ENCODE peak calls at places on chromosome 10, in four cellular contexts. One of them, this sample, is unnamed.

GRCh38 chr10:110307805-110308204 is 3.1 kb upstream of the SMNDC1 start:
- DNase-seq in CD4-positive, alpha-beta memory T cell: no peak
- DNase-seq in stimulated activated CD8-positive, alpha-beta memory T cell treated with anti-CD3 and anti-CD28 coated beads, Interleukin-12 subunit alpha, Interleukin-12 subunit beta, amount 100 ng/mL, for 1 hour: no peak
- DNase-seq in activated CD4-positive, alpha-beta T cell treated with anti-CD3 and anti-CD28 coated beads, Interleukin-2, amount 50 U/mL, for 1 hour: no peak
- DNase-seq in this sample: no peak

GRCh38 chr10:113111900-113112853 is 162.1 kb downstream of the TCF7L2 start:
- DNase-seq in stimulated activated CD8-positive, alpha-beta memory T cell treated with anti-CD3 and anti-CD28 coated beads, Interleukin-12 subunit alpha, Interleukin-12 subunit beta, amount 100 ng/mL, for 1 hour: no peak
- DNase-seq in activated CD4-positive, alpha-beta T cell treated with anti-CD3 and anti-CD28 coated beads, Interleukin-2, amount 50 U/mL, for 1 hour: no peak
- DNase-seq in CD4-positive, alpha-beta memory T cell: no peak
- DNase-seq in this sample: no peak

GRCh38 chr10:118694848-118695247 is 59.9 kb downstream of the CACUL1 start:
- DNase-seq in CD4-positive, alpha-beta memory T cell: no peak
- DNase-seq in stimulated activated CD8-positive, alpha-beta memory T cell treated with anti-CD3 and anti-CD28 coated beads, Interleukin-12 subunit alpha, Interleukin-12 subunit beta, amount 100 ng/mL, for 1 hour: no peak
- DNase-seq in activated CD4-positive, alpha-beta T cell treated with anti-CD3 and anti-CD28 coated beads, Interleukin-2, amount 50 U/mL, for 1 hour: no peak
- DNase-seq in this sample: no peak

GRCh38 chr10:86958109-86958830 is at the start of gene SNCG:
- DNase-seq in activated CD4-positive, alpha-beta T cell treated with anti-CD3 and anti-CD28 coated beads, Interleukin-2, amount 50 U/mL, for 1 hour: no peak
- DNase-seq in CD4-positive, alpha-beta memory T cell: no peak
- DNase-seq in stimulated activated CD8-positive, alpha-beta memory T cell treated with anti-CD3 and anti-CD28 coated beads, Interleukin-12 subunit alpha, Interleukin-12 subunit beta, amount 100 ng/mL, for 1 hour: no peak
- DNase-seq in this sample: no peak

GRCh38 chr10:75655791-75656451 is 224.5 kb downstream of the LRMDA start:
- DNase-seq in stimulated activated CD8-positive, alpha-beta memory T cell treated with anti-CD3 and anti-CD28 coated beads, Interleukin-12 subunit alpha, Interleukin-12 subunit beta, amount 100 ng/mL, for 1 hour: no peak
- DNase-seq in activated CD4-positive, alpha-beta T cell treated with anti-CD3 and anti-CD28 coated beads, Interleukin-2, amount 50 U/mL, for 1 hour: no peak
- DNase-seq in CD4-positive, alpha-beta memory T cell: no peak
- DNase-seq in this sample: no peak

GRCh38 chr10:125061557-125062243 is 98.7 kb downstream of the CTBP2 start:
- DNase-seq in CD4-positive, alpha-beta memory T cell: no peak
- DNase-seq in activated CD4-positive, alpha-beta T cell treated with anti-CD3 and anti-CD28 coated beads, Interleukin-2, amount 50 U/mL, for 1 hour: no peak
- DNase-seq in stimulated activated CD8-positive, alpha-beta memory T cell treated with anti-CD3 and anti-CD28 coated beads, Interleukin-12 subunit alpha, Interleukin-12 subunit beta, amount 100 ng/mL, for 1 hour: no peak
- DNase-seq in this sample: peak

GRCh38 chr10:119393421-119393820 is 149.1 kb downstream of the RGS10 start:
- DNase-seq in stimulated activated CD8-positive, alpha-beta memory T cell treated with anti-CD3 and anti-CD28 coated beads, Interleukin-12 subunit alpha, Interleukin-12 subunit beta, amount 100 ng/mL, for 1 hour: no peak
- DNase-seq in CD4-positive, alpha-beta memory T cell: no peak
- DNase-seq in activated CD4-positive, alpha-beta T cell treated with anti-CD3 and anti-CD28 coated beads, Interleukin-2, amount 50 U/mL, for 1 hour: no peak
- DNase-seq in this sample: no peak

GRCh38 chr10:71388736-71389310 is 7.9 kb upstream of the CDH23 start:
- DNase-seq in stimulated activated CD8-positive, alpha-beta memory T cell treated with anti-CD3 and anti-CD28 coated beads, Interleukin-12 subunit alpha, Interleukin-12 subunit beta, amount 100 ng/mL, for 1 hour: no peak
- DNase-seq in activated CD4-positive, alpha-beta T cell treated with anti-CD3 and anti-CD28 coated beads, Interleukin-2, amount 50 U/mL, for 1 hour: no peak
- DNase-seq in CD4-positive, alpha-beta memory T cell: no peak
- DNase-seq in this sample: no peak

GRCh38 chr10:130046591-130046990 is 64.0 kb downstream of the C10orf143 start:
- DNase-seq in CD4-positive, alpha-beta memory T cell: no peak
- DNase-seq in stimulated activated CD8-positive, alpha-beta memory T cell treated with anti-CD3 and anti-CD28 coated beads, Interleukin-12 subunit alpha, Interleukin-12 subunit beta, amount 100 ng/mL, for 1 hour: no peak
- DNase-seq in activated CD4-positive, alpha-beta T cell treated with anti-CD3 and anti-CD28 coated beads, Interleukin-2, amount 50 U/mL, for 1 hour: no peak
- DNase-seq in this sample: no peak

GRCh38 chr10:114767589-114768393 is 53.8 kb upstream of the FHIP2A start:
- DNase-seq in CD4-positive, alpha-beta memory T cell: no peak
- DNase-seq in stimulated activated CD8-positive, alpha-beta memory T cell treated with anti-CD3 and anti-CD28 coated beads, Interleukin-12 subunit alpha, Interleukin-12 subunit beta, amount 100 ng/mL, for 1 hour: no peak
- DNase-seq in activated CD4-positive, alpha-beta T cell treated with anti-CD3 and anti-CD28 coated beads, Interleukin-2, amount 50 U/mL, for 1 hour: peak
- DNase-seq in this sample: peak

GRCh38 chr10:110310741-110311140 is 6.0 kb upstream of the SMNDC1 start:
- DNase-seq in activated CD4-positive, alpha-beta T cell treated with anti-CD3 and anti-CD28 coated beads, Interleukin-2, amount 50 U/mL, for 1 hour: no peak
- DNase-seq in CD4-positive, alpha-beta memory T cell: no peak
- DNase-seq in stimulated activated CD8-positive, alpha-beta memory T cell treated with anti-CD3 and anti-CD28 coated beads, Interleukin-12 subunit alpha, Interleukin-12 subunit beta, amount 100 ng/mL, for 1 hour: no peak
- DNase-seq in this sample: no peak

This sample was measured in GM13976.